ENCODE peak calls at places on chromosome 9, in ten cellular contexts. One of them, this sample, is unnamed.

GRCh38 chr9:2242778-2243395 is 227.7 kb downstream of the SMARCA2 start:
- DNase-seq in NCI-H2081 treated with DMSO at 0.1 percent for 48 hours: no peak
- DNase-seq in pons: no peak
- DNase-seq in T-helper 1 cell: no peak
- DNase-seq in sciatic nerve: no peak
- DNase-seq in stimulated activated naive CD4-positive, alpha-beta T cell: no peak
- DNase-seq in activated T-cell treated with anti-CD3 and anti-CD28 coated beads for 1 hour: no peak
- DNase-seq in activated T-helper 1 cell treated with Interleukin-2 at 50 U/mL for 16 hours: no peak
- DNase-seq in NCI-H460: no peak
- DNase-seq in neural crest cell: peak; percentile 14
- DNase-seq in this sample: no peak

GRCh38 chr9:133643362-133643755 is 7.2 kb downstream of the DBH start:
- DNase-seq in NCI-H2081 treated with DMSO at 0.1 percent for 48 hours: no peak
- DNase-seq in stimulated activated naive CD4-positive, alpha-beta T cell: no peak
- DNase-seq in activated T-helper 1 cell treated with Interleukin-2 at 50 U/mL for 16 hours: no peak
- DNase-seq in pons: no peak
- DNase-seq in neural crest cell: no peak
- DNase-seq in NCI-H460: no peak
- DNase-seq in sciatic nerve: no peak
- DNase-seq in activated T-cell treated with anti-CD3 and anti-CD28 coated beads for 1 hour: no peak
- DNase-seq in T-helper 1 cell: no peak
- DNase-seq in this sample: no peak

GRCh38 chr9:121288557-121288873 is 20.6 kb downstream of the GSN start:
- DNase-seq in activated T-cell treated with anti-CD3 and anti-CD28 coated beads for 1 hour: no peak
- DNase-seq in T-helper 1 cell: no peak
- DNase-seq in neural crest cell: no peak
- DNase-seq in NCI-H2081 treated with DMSO at 0.1 percent for 48 hours: no peak
- DNase-seq in sciatic nerve: no peak
- DNase-seq in activated T-helper 1 cell treated with Interleukin-2 at 50 U/mL for 16 hours: no peak
- DNase-seq in stimulated activated naive CD4-positive, alpha-beta T cell: no peak
- DNase-seq in NCI-H460: no peak
- DNase-seq in pons: no peak
- DNase-seq in this sample: no peak

GRCh38 chr9:114310471-114311450 is 12.1 kb upstream of the ORM1 start:
- DNase-seq in pons: no peak
- DNase-seq in activated T-helper 1 cell treated with Interleukin-2 at 50 U/mL for 16 hours: no peak
- DNase-seq in activated T-cell treated with anti-CD3 and anti-CD28 coated beads for 1 hour: no peak
- DNase-seq in sciatic nerve: peak; percentile 36
- DNase-seq in neural crest cell: no peak
- DNase-seq in NCI-H2081 treated with DMSO at 0.1 percent for 48 hours: no peak
- DNase-seq in T-helper 1 cell: no peak
- DNase-seq in stimulated activated naive CD4-positive, alpha-beta T cell: no peak
- DNase-seq in NCI-H460: no peak
- DNase-seq in this sample: no peak

GRCh38 chr9:130696139-130696650 is 2.6 kb downstream of the EXOSC2 start:
- DNase-seq in activated T-cell treated with anti-CD3 and anti-CD28 coated beads for 1 hour: no peak
- DNase-seq in T-helper 1 cell: no peak
- DNase-seq in neural crest cell: no peak
- DNase-seq in pons: no peak
- DNase-seq in NCI-H460: no peak
- DNase-seq in sciatic nerve: no peak
- DNase-seq in stimulated activated naive CD4-positive, alpha-beta T cell: no peak
- DNase-seq in NCI-H2081 treated with DMSO at 0.1 percent for 48 hours: no peak
- DNase-seq in activated T-helper 1 cell treated with Interleukin-2 at 50 U/mL for 16 hours: no peak
- DNase-seq in this sample: no peak

GRCh38 chr9:75798484-75798883 is 92.0 kb upstream of the PCSK5 start:
- DNase-seq in pons: no peak
- DNase-seq in stimulated activated naive CD4-positive, alpha-beta T cell: no peak
- DNase-seq in activated T-cell treated with anti-CD3 and anti-CD28 coated beads for 1 hour: no peak
- DNase-seq in T-helper 1 cell: no peak
- DNase-seq in NCI-H460: no peak
- DNase-seq in sciatic nerve: no peak
- DNase-seq in neural crest cell: no peak
- DNase-seq in activated T-helper 1 cell treated with Interleukin-2 at 50 U/mL for 16 hours: no peak
- DNase-seq in NCI-H2081 treated with DMSO at 0.1 percent for 48 hours: no peak
- DNase-seq in this sample: no peak

GRCh38 chr9:95977366-95977765 is 101.9 kb downstream of the ERCC6L2 start:
- DNase-seq in activated T-cell treated with anti-CD3 and anti-CD28 coated beads for 1 hour: no peak
- DNase-seq in NCI-H2081 treated with DMSO at 0.1 percent for 48 hours: no peak
- DNase-seq in pons: no peak
- DNase-seq in stimulated activated naive CD4-positive, alpha-beta T cell: no peak
- DNase-seq in neural crest cell: no peak
- DNase-seq in activated T-helper 1 cell treated with Interleukin-2 at 50 U/mL for 16 hours: no peak
- DNase-seq in NCI-H460: no peak
- DNase-seq in sciatic nerve: no peak
- DNase-seq in T-helper 1 cell: no peak
- DNase-seq in this sample: no peak

GRCh38 chr9:134268308-134268724 is 57.9 kb upstream of the RXRA start:
- DNase-seq in NCI-H460: no peak
- DNase-seq in stimulated activated naive CD4-positive, alpha-beta T cell: no peak
- DNase-seq in pons: peak; percentile 9
- DNase-seq in NCI-H2081 treated with DMSO at 0.1 percent for 48 hours: no peak
- DNase-seq in T-helper 1 cell: no peak
- DNase-seq in neural crest cell: no peak
- DNase-seq in activated T-cell treated with anti-CD3 and anti-CD28 coated beads for 1 hour: no peak
- DNase-seq in sciatic nerve: no peak
- DNase-seq in activated T-helper 1 cell treated with Interleukin-2 at 50 U/mL for 16 hours: no peak
- DNase-seq in this sample: no peak

GRCh38 chr9:13437898-13438297 is 158.4 kb upstream of the MPDZ start:
- DNase-seq in neural crest cell: no peak
- DNase-seq in NCI-H460: no peak
- DNase-seq in activated T-cell treated with anti-CD3 and anti-CD28 coated beads for 1 hour: no peak
- DNase-seq in T-helper 1 cell: no peak
- DNase-seq in sciatic nerve: no peak
- DNase-seq in stimulated activated naive CD4-positive, alpha-beta T cell: no peak
- DNase-seq in pons: no peak
- DNase-seq in activated T-helper 1 cell treated with Interleukin-2 at 50 U/mL for 16 hours: no peak
- DNase-seq in NCI-H2081 treated with DMSO at 0.1 percent for 48 hours: no peak
- DNase-seq in this sample: no peak

GRCh38 chr9:87657190-87657589 is 68.7 kb upstream of the CTSL start:
- DNase-seq in NCI-H2081 treated with DMSO at 0.1 percent for 48 hours: no peak
- DNase-seq in pons: peak; percentile 16
- DNase-seq in sciatic nerve: no peak
- DNase-seq in activated T-cell treated with anti-CD3 and anti-CD28 coated beads for 1 hour: no peak
- DNase-seq in neural crest cell: no peak
- DNase-seq in T-helper 1 cell: no peak
- DNase-seq in stimulated activated naive CD4-positive, alpha-beta T cell: no peak
- DNase-seq in NCI-H460: no peak
- DNase-seq in activated T-helper 1 cell treated with Interleukin-2 at 50 U/mL for 16 hours: no peak
- DNase-seq in this sample: no peak

GRCh38 chr9:73553295-73553694 is 401.6 kb downstream of the ANXA1 start:
- DNase-seq in sciatic nerve: no peak
- DNase-seq in activated T-cell treated with anti-CD3 and anti-CD28 coated beads for 1 hour: no peak
- DNase-seq in T-helper 1 cell: no peak
- DNase-seq in activated T-helper 1 cell treated with Interleukin-2 at 50 U/mL for 16 hours: no peak
- DNase-seq in pons: no peak
- DNase-seq in NCI-H460: no peak
- DNase-seq in stimulated activated naive CD4-positive, alpha-beta T cell: no peak
- DNase-seq in NCI-H2081 treated with DMSO at 0.1 percent for 48 hours: no peak
- DNase-seq in neural crest cell: no peak
- DNase-seq in this sample: no peak

GRCh38 chr9:2018162-2018643 is 3.1 kb downstream of the SMARCA2 start:
- DNase-seq in activated T-cell treated with anti-CD3 and anti-CD28 coated beads for 1 hour: no peak
- DNase-seq in stimulated activated naive CD4-positive, alpha-beta T cell: no peak
- DNase-seq in pons: peak; percentile 53
- DNase-seq in activated T-helper 1 cell treated with Interleukin-2 at 50 U/mL for 16 hours: no peak
- DNase-seq in T-helper 1 cell: no peak
- DNase-seq in sciatic nerve: no peak
- DNase-seq in neural crest cell: no peak
- DNase-seq in NCI-H2081 treated with DMSO at 0.1 percent for 48 hours: no peak
- DNase-seq in NCI-H460: no peak
- DNase-seq in this sample: no peak

GRCh38 chr9:130414910-130415746 is 29.6 kb upstream of the ASS1 start:
- DNase-seq in pons: no peak
- DNase-seq in stimulated activated naive CD4-positive, alpha-beta T cell: no peak
- DNase-seq in NCI-H460: no peak
- DNase-seq in activated T-helper 1 cell treated with Interleukin-2 at 50 U/mL for 16 hours: no peak
- DNase-seq in activated T-cell treated with anti-CD3 and anti-CD28 coated beads for 1 hour: no peak
- DNase-seq in sciatic nerve: no peak
- DNase-seq in NCI-H2081 treated with DMSO at 0.1 percent for 48 hours: no peak
- DNase-seq in neural crest cell: no peak
- DNase-seq in T-helper 1 cell: no peak
- DNase-seq in this sample: no peak

GRCh38 chr9:124559871-124560270 is 52.7 kb upstream of the NR5A1 start:
- DNase-seq in activated T-helper 1 cell treated with Interleukin-2 at 50 U/mL for 16 hours: no peak
- DNase-seq in sciatic nerve: no peak
- DNase-seq in NCI-H2081 treated with DMSO at 0.1 percent for 48 hours: no peak
- DNase-seq in activated T-cell treated with anti-CD3 and anti-CD28 coated beads for 1 hour: no peak
- DNase-seq in NCI-H460: no peak
- DNase-seq in neural crest cell: no peak
- DNase-seq in stimulated activated naive CD4-positive, alpha-beta T cell: no peak
- DNase-seq in T-helper 1 cell: no peak
- DNase-seq in pons: no peak
- DNase-seq in this sample: no peak

GRCh38 chr9:136312436-136312835 is 8.5 kb upstream of the CCDC187 start:
- DNase-seq in activated T-helper 1 cell treated with Interleukin-2 at 50 U/mL for 16 hours: no peak
- DNase-seq in neural crest cell: no peak
- DNase-seq in T-helper 1 cell: peak; percentile 27
- DNase-seq in sciatic nerve: no peak
- DNase-seq in NCI-H2081 treated with DMSO at 0.1 percent for 48 hours: no peak
- DNase-seq in activated T-cell treated with anti-CD3 and anti-CD28 coated beads for 1 hour: peak; percentile 21
- DNase-seq in stimulated activated naive CD4-positive, alpha-beta T cell: peak; percentile 8
- DNase-seq in pons: peak; percentile 49
- DNase-seq in NCI-H460: no peak
- DNase-seq in this sample: peak; percentile 19

GRCh38 chr9:29144476-29144875 is 1571.2 kb upstream of the C9orf72 start:
- DNase-seq in neural crest cell: no peak
- DNase-seq in sciatic nerve: no peak
- DNase-seq in activated T-cell treated with anti-CD3 and anti-CD28 coated beads for 1 hour: no peak
- DNase-seq in pons: no peak
- DNase-seq in NCI-H460: no peak
- DNase-seq in activated T-helper 1 cell treated with Interleukin-2 at 50 U/mL for 16 hours: no peak
- DNase-seq in stimulated activated naive CD4-positive, alpha-beta T cell: no peak
- DNase-seq in T-helper 1 cell: no peak
- DNase-seq in NCI-H2081 treated with DMSO at 0.1 percent for 48 hours: no peak
- DNase-seq in this sample: no peak

GRCh38 chr9:76704601-76705204 is 59.5 kb upstream of the PCA3 start:
- DNase-seq in neural crest cell: peak; percentile 17
- DNase-seq in stimulated activated naive CD4-positive, alpha-beta T cell: peak; percentile 46
- DNase-seq in T-helper 1 cell: peak; percentile 3
- DNase-seq in activated T-cell treated with anti-CD3 and anti-CD28 coated beads for 1 hour: no peak
- DNase-seq in pons: peak; percentile 89
- DNase-seq in NCI-H460: peak; percentile 76
- DNase-seq in activated T-helper 1 cell treated with Interleukin-2 at 50 U/mL for 16 hours: no peak
- DNase-seq in sciatic nerve: no peak
- DNase-seq in NCI-H2081 treated with DMSO at 0.1 percent for 48 hours: peak; percentile 64
- DNase-seq in this sample: no peak

GRCh38 chr9:134384811-134385479 is 58.7 kb downstream of the RXRA start:
- DNase-seq in NCI-H2081 treated with DMSO at 0.1 percent for 48 hours: no peak
- DNase-seq in NCI-H460: no peak
- DNase-seq in sciatic nerve: no peak
- DNase-seq in T-helper 1 cell: no peak
- DNase-seq in neural crest cell: peak; percentile 31
- DNase-seq in activated T-helper 1 cell treated with Interleukin-2 at 50 U/mL for 16 hours: no peak
- DNase-seq in activated T-cell treated with anti-CD3 and anti-CD28 coated beads for 1 hour: no peak
- DNase-seq in pons: peak; percentile 90
- DNase-seq in stimulated activated naive CD4-positive, alpha-beta T cell: no peak
- DNase-seq in this sample: no peak